ENCODE peak calls at places on chromosomes 11 and 22, in ten cellular contexts. B is head of caudate nucleus; H is C1 segment of cervical spinal cord; U is RKO; S is kidney; Y is NCI-H1436; Z is suprapubic skin; O is stimulated activated CD4-positive, alpha-beta T cell treated with anti-CD3 and anti-CD28 coated beads, Interleukin-12 subunit alpha, Interleukin-12 subunit beta, amount 100 ng/mL, for 4 hours; J is cardiac fibroblast; E is adipocyte. X is an unnamed sample.
A peak's percentile ranks its signal among the peaks of the same experiment; 100 is the strongest.

GRCh38 chr11:125514336-125515101 is 18.5 kb upstream of the FEZ1 start:
- DNase-seq in B (no peak), H (no peak), U (no peak), S (no peak), Y (no peak), Z (no peak), O (peak; percentile 20), J (peak; percentile 85), E (no peak), X (no peak)

GRCh38 chr22:46453829-46454220 is 83.6 kb downstream of the CELSR1 start:
- DNase-seq in B (no peak), H (no peak), U (no peak), S (no peak), Y (no peak), Z (no peak), O (no peak), J (no peak), E (no peak), X (no peak)

GRCh38 chr22:46355996-46356471 is 20.5 kb downstream of the TRMU start:
- DNase-seq in B (no peak), H (no peak), U (no peak), S (peak; percentile 65), Y (no peak), Z (no peak), O (no peak), J (no peak), E (no peak), X (no peak)

GRCh38 chr11:86671386-86672006 is 920 bp downstream of the ME3 start:
- DNase-seq in B (peak; percentile 58), H (peak; percentile 53), U (peak; percentile 64), S (peak; percentile 90), Y (peak; percentile 38), Z (peak; percentile 86), O (peak; percentile 21), J (peak; percentile 64), E (peak; percentile 58), X (peak; percentile 75)

GRCh38 chr11:86588566-86589090 is 83.8 kb downstream of the ME3 start:
- DNase-seq in B (no peak), H (no peak), U (no peak), S (no peak), Y (peak; percentile 73), Z (no peak), O (no peak), J (no peak), E (no peak), X (no peak)

GRCh38 chr11:60875366-60875720 is 8.0 kb downstream of the ZP1 start:
- DNase-seq in B (no peak), H (no peak), U (no peak), S (no peak), Y (no peak), Z (no peak), O (no peak), J (no peak), E (no peak), X (no peak)

GRCh38 chr11:122642472-122642922 is 13.0 kb upstream of the UBASH3B start:
- DNase-seq in B (no peak), H (no peak), U (peak; percentile 47), S (no peak), Y (no peak), Z (no peak), O (no peak), J (peak; percentile 76), E (peak; percentile 79), X (peak; percentile 83)

GRCh38 chr11:15073361-15074205 is at the start of gene CALCB:
- DNase-seq in B (peak; percentile 23), H (no peak), U (no peak), S (peak; percentile 82), Y (peak; percentile 62), Z (no peak), O (peak; percentile 35), J (peak; percentile 16), E (peak; percentile 41), X (peak; percentile 53)

GRCh38 chr11:94224078-94224477 is 80.3 kb upstream of the IZUMO1R start:
- DNase-seq in B (no peak), H (no peak), U (no peak), S (no peak), Y (no peak), Z (no peak), O (no peak), J (no peak), E (peak; percentile 26), X (no peak)